ENCODE peak calls at places on chromosomes 13 and 19, in eight cellular contexts. S is right cardiac atrium; V is mesendoderm; I is HS-27A; E is amygdala; M is stimulated activated CD8-positive, alpha-beta memory T cell treated with anti-CD3 and anti-CD28 coated beads, Interleukin-2, amount 100 ng/mL, for 1 hour; H is CD8-positive, alpha-beta memory T cell; A is posterior cingulate gyrus. O is an unnamed sample.

GRCh38 chr19:56683119-56683518 is 11.6 kb upstream of the ZNF835 start:
- DNase-seq in I (no peak), H (no peak), M (no peak), V (no peak), A (no peak), S (no peak), E (no peak), O (no peak)

GRCh38 chr13:67117010-67117550 is 113.1 kb downstream of the PCDH9 start:
- DNase-seq in H (no peak), S (no peak), E (no peak), I (no peak), M (no peak), A (no peak), V (no peak), O (no peak)

GRCh38 chr19:18306209-18306902 is 16.5 kb downstream of the LSM4 start:
- DNase-seq in V (no peak), M (no peak), I (no peak), H (no peak), E (no peak), S (peak), A (no peak), O (no peak)

GRCh38 chr19:6530385-6531162 is at the start of gene TNFSF9:
- DNase-seq in E (peak), M (peak), I (no peak), S (peak), A (peak), H (peak), V (peak), O (peak)

GRCh38 chr13:20129076-20129475 is 31.8 kb downstream of the GJA3 start:
- DNase-seq in E (no peak), A (no peak), V (no peak), S (no peak), H (no peak), I (no peak), M (no peak), O (no peak)

GRCh38 chr19:42129399-42130253 is 2.6 kb downstream of the POU2F2 start:
- DNase-seq in M (no peak), A (peak), I (no peak), E (peak), H (no peak), S (no peak), V (no peak), O (no peak)

GRCh38 chr19:39916236-39916635 is 18.2 kb downstream of the FCGBP start:
- DNase-seq in M (no peak), I (no peak), E (no peak), H (no peak), V (no peak), S (no peak), A (no peak), O (no peak)

GRCh38 chr19:1945899-1946298 is 4.9 kb downstream of the CSNK1G2 start:
- DNase-seq in S (no peak), A (peak), V (peak), M (no peak), E (no peak), I (no peak), H (no peak), O (no peak)

GRCh38 chr13:44300895-44301638 is 72.6 kb upstream of the SERP2 start:
- DNase-seq in E (no peak), V (no peak), S (peak), H (no peak), A (no peak), M (no peak), I (peak), O (peak)

GRCh38 chr13:23980160-23980551 is 82.9 kb upstream of the C1QTNF9B start:
- DNase-seq in S (peak), M (peak), V (peak), A (peak), I (no peak), E (peak), H (peak), O (peak)

GRCh38 chr19:48461982-48462655 is 6.7 kb downstream of the KCNJ14 start:
- DNase-seq in H (no peak), M (no peak), I (no peak), S (no peak), E (no peak), A (no peak), V (peak), O (no peak)

GRCh38 chr13:102903659-102904407 is 58.0 kb downstream of the ERCC5 start:
- DNase-seq in I (no peak), S (no peak), E (no peak), A (no peak), V (peak), H (no peak), M (no peak), O (no peak)

GRCh38 chr19:5536337-5536894 is 31.3 kb downstream of the TINCR start:
- DNase-seq in E (peak), V (peak), S (peak), M (no peak), H (no peak), A (peak), I (no peak), O (no peak)

GRCh38 chr19:6696239-6696820 is 24.1 kb downstream of the C3 start:
- DNase-seq in H (no peak), M (no peak), V (no peak), A (no peak), S (no peak), I (no peak), E (no peak), O (no peak)

O was measured in T-helper 1 cell.